ENCODE peak calls at places on chromosomes 6 and 20, in ten cellular contexts. One of them, this sample, is unnamed.

GRCh38 chr6:36443951-36444428 is 1.2 kb downstream of the KCTD20 start:
- DNase-seq in A673: peak
- DNase-seq in NCI-H1092 treated with DMSO at 0.1 percent for 48 hours: no peak
- DNase-seq in ureter: no peak
- DNase-seq in activated CD4-positive, CD25-positive, alpha-beta regulatory T cell: no peak
- DNase-seq in progenitor cell of endocrine pancreas: no peak
- DNase-seq in HT1080: peak
- DNase-seq in breast epithelium: no peak
- DNase-seq in choroid plexus epithelial cell: peak
- DNase-seq in activated naive CD8-positive, alpha-beta T cell treated with anti-CD3 and anti-CD28 coated beads, Interleukin-2, amount 50 U/mL, for 16 hours: no peak
- DNase-seq in this sample: peak

GRCh38 chr20:47674686-47675085 is 110.6 kb downstream of the SULF2 start:
- DNase-seq in A673: no peak
- DNase-seq in NCI-H1092 treated with DMSO at 0.1 percent for 48 hours: no peak
- DNase-seq in ureter: no peak
- DNase-seq in activated CD4-positive, CD25-positive, alpha-beta regulatory T cell: no peak
- DNase-seq in progenitor cell of endocrine pancreas: no peak
- DNase-seq in HT1080: no peak
- DNase-seq in breast epithelium: no peak
- DNase-seq in choroid plexus epithelial cell: no peak
- DNase-seq in activated naive CD8-positive, alpha-beta T cell treated with anti-CD3 and anti-CD28 coated beads, Interleukin-2, amount 50 U/mL, for 16 hours: no peak
- DNase-seq in this sample: no peak

GRCh38 chr6:39983193-39983592 is 48.9 kb upstream of the MOCS1 start:
- DNase-seq in A673: no peak
- DNase-seq in NCI-H1092 treated with DMSO at 0.1 percent for 48 hours: no peak
- DNase-seq in ureter: no peak
- DNase-seq in activated CD4-positive, CD25-positive, alpha-beta regulatory T cell: no peak
- DNase-seq in progenitor cell of endocrine pancreas: no peak
- DNase-seq in HT1080: no peak
- DNase-seq in breast epithelium: no peak
- DNase-seq in choroid plexus epithelial cell: no peak
- DNase-seq in activated naive CD8-positive, alpha-beta T cell treated with anti-CD3 and anti-CD28 coated beads, Interleukin-2, amount 50 U/mL, for 16 hours: no peak
- DNase-seq in this sample: no peak

GRCh38 chr20:47527004-47527800 is 25.5 kb downstream of the NCOA3 start:
- DNase-seq in A673: no peak
- DNase-seq in NCI-H1092 treated with DMSO at 0.1 percent for 48 hours: no peak
- DNase-seq in ureter: no peak
- DNase-seq in activated CD4-positive, CD25-positive, alpha-beta regulatory T cell: no peak
- DNase-seq in progenitor cell of endocrine pancreas: no peak
- DNase-seq in HT1080: no peak
- DNase-seq in breast epithelium: no peak
- DNase-seq in choroid plexus epithelial cell: no peak
- DNase-seq in activated naive CD8-positive, alpha-beta T cell treated with anti-CD3 and anti-CD28 coated beads, Interleukin-2, amount 50 U/mL, for 16 hours: no peak
- DNase-seq in this sample: no peak

GRCh38 chr20:14991023-14991422 is 653.6 kb upstream of the FLRT3 start:
- DNase-seq in A673: no peak
- DNase-seq in NCI-H1092 treated with DMSO at 0.1 percent for 48 hours: no peak
- DNase-seq in ureter: no peak
- DNase-seq in activated CD4-positive, CD25-positive, alpha-beta regulatory T cell: no peak
- DNase-seq in progenitor cell of endocrine pancreas: no peak
- DNase-seq in HT1080: peak
- DNase-seq in breast epithelium: no peak
- DNase-seq in choroid plexus epithelial cell: peak
- DNase-seq in activated naive CD8-positive, alpha-beta T cell treated with anti-CD3 and anti-CD28 coated beads, Interleukin-2, amount 50 U/mL, for 16 hours: no peak
- DNase-seq in this sample: no peak

GRCh38 chr6:122803056-122803695 is 14.1 kb downstream of the SMPDL3A start:
- DNase-seq in A673: peak
- DNase-seq in NCI-H1092 treated with DMSO at 0.1 percent for 48 hours: no peak
- DNase-seq in ureter: no peak
- DNase-seq in activated CD4-positive, CD25-positive, alpha-beta regulatory T cell: no peak
- DNase-seq in progenitor cell of endocrine pancreas: no peak
- DNase-seq in HT1080: no peak
- DNase-seq in breast epithelium: no peak
- DNase-seq in choroid plexus epithelial cell: peak
- DNase-seq in activated naive CD8-positive, alpha-beta T cell treated with anti-CD3 and anti-CD28 coated beads, Interleukin-2, amount 50 U/mL, for 16 hours: no peak
- DNase-seq in this sample: no peak

GRCh38 chr20:14498809-14499208 is 161.4 kb upstream of the FLRT3 start:
- DNase-seq in A673: no peak
- DNase-seq in NCI-H1092 treated with DMSO at 0.1 percent for 48 hours: peak
- DNase-seq in ureter: no peak
- DNase-seq in activated CD4-positive, CD25-positive, alpha-beta regulatory T cell: no peak
- DNase-seq in progenitor cell of endocrine pancreas: no peak
- DNase-seq in HT1080: no peak
- DNase-seq in breast epithelium: no peak
- DNase-seq in choroid plexus epithelial cell: peak
- DNase-seq in activated naive CD8-positive, alpha-beta T cell treated with anti-CD3 and anti-CD28 coated beads, Interleukin-2, amount 50 U/mL, for 16 hours: no peak
- DNase-seq in this sample: peak

GRCh38 chr6:7108964-7109836 is 1.4 kb downstream of the RREB1 start:
- DNase-seq in A673: peak
- DNase-seq in NCI-H1092 treated with DMSO at 0.1 percent for 48 hours: no peak
- DNase-seq in ureter: peak
- DNase-seq in activated CD4-positive, CD25-positive, alpha-beta regulatory T cell: no peak
- DNase-seq in progenitor cell of endocrine pancreas: peak
- DNase-seq in HT1080: peak
- DNase-seq in breast epithelium: peak
- DNase-seq in choroid plexus epithelial cell: peak
- DNase-seq in activated naive CD8-positive, alpha-beta T cell treated with anti-CD3 and anti-CD28 coated beads, Interleukin-2, amount 50 U/mL, for 16 hours: no peak
- DNase-seq in this sample: no peak

GRCh38 chr6:134537146-134537555 is 219.2 kb upstream of the SGK1 start:
- DNase-seq in A673: peak
- DNase-seq in NCI-H1092 treated with DMSO at 0.1 percent for 48 hours: no peak
- DNase-seq in ureter: no peak
- DNase-seq in activated CD4-positive, CD25-positive, alpha-beta regulatory T cell: no peak
- DNase-seq in progenitor cell of endocrine pancreas: no peak
- DNase-seq in HT1080: peak
- DNase-seq in breast epithelium: no peak
- DNase-seq in choroid plexus epithelial cell: peak
- DNase-seq in activated naive CD8-positive, alpha-beta T cell treated with anti-CD3 and anti-CD28 coated beads, Interleukin-2, amount 50 U/mL, for 16 hours: no peak
- DNase-seq in this sample: no peak

GRCh38 chr6:1143655-1144054 is 168.2 kb upstream of the FOXQ1 start:
- DNase-seq in A673: no peak
- DNase-seq in NCI-H1092 treated with DMSO at 0.1 percent for 48 hours: no peak
- DNase-seq in ureter: no peak
- DNase-seq in activated CD4-positive, CD25-positive, alpha-beta regulatory T cell: no peak
- DNase-seq in progenitor cell of endocrine pancreas: no peak
- DNase-seq in HT1080: no peak
- DNase-seq in breast epithelium: no peak
- DNase-seq in choroid plexus epithelial cell: peak
- DNase-seq in activated naive CD8-positive, alpha-beta T cell treated with anti-CD3 and anti-CD28 coated beads, Interleukin-2, amount 50 U/mL, for 16 hours: no peak
- DNase-seq in this sample: no peak

GRCh38 chr20:57857969-57858368 is 148.2 kb upstream of the PMEPA1 start:
- DNase-seq in A673: no peak
- DNase-seq in NCI-H1092 treated with DMSO at 0.1 percent for 48 hours: no peak
- DNase-seq in ureter: no peak
- DNase-seq in activated CD4-positive, CD25-positive, alpha-beta regulatory T cell: no peak
- DNase-seq in progenitor cell of endocrine pancreas: no peak
- DNase-seq in HT1080: no peak
- DNase-seq in breast epithelium: no peak
- DNase-seq in choroid plexus epithelial cell: no peak
- DNase-seq in activated naive CD8-positive, alpha-beta T cell treated with anti-CD3 and anti-CD28 coated beads, Interleukin-2, amount 50 U/mL, for 16 hours: no peak
- DNase-seq in this sample: no peak

GRCh38 chr6:87645080-87645479 is 55.1 kb downstream of the ORC3 start:
- DNase-seq in A673: no peak
- DNase-seq in NCI-H1092 treated with DMSO at 0.1 percent for 48 hours: no peak
- DNase-seq in ureter: no peak
- DNase-seq in activated CD4-positive, CD25-positive, alpha-beta regulatory T cell: no peak
- DNase-seq in progenitor cell of endocrine pancreas: no peak
- DNase-seq in HT1080: no peak
- DNase-seq in breast epithelium: no peak
- DNase-seq in choroid plexus epithelial cell: no peak
- DNase-seq in activated naive CD8-positive, alpha-beta T cell treated with anti-CD3 and anti-CD28 coated beads, Interleukin-2, amount 50 U/mL, for 16 hours: no peak
- DNase-seq in this sample: no peak

GRCh38 chr20:39986231-39986904 is 702.7 kb downstream of the MAFB start:
- DNase-seq in A673: peak
- DNase-seq in NCI-H1092 treated with DMSO at 0.1 percent for 48 hours: peak
- DNase-seq in ureter: peak
- DNase-seq in activated CD4-positive, CD25-positive, alpha-beta regulatory T cell: no peak
- DNase-seq in progenitor cell of endocrine pancreas: no peak
- DNase-seq in HT1080: peak
- DNase-seq in breast epithelium: peak
- DNase-seq in choroid plexus epithelial cell: peak
- DNase-seq in activated naive CD8-positive, alpha-beta T cell treated with anti-CD3 and anti-CD28 coated beads, Interleukin-2, amount 50 U/mL, for 16 hours: no peak
- DNase-seq in this sample: no peak

GRCh38 chr6:166307981-166308768 is at the start of gene PRR18:
- DNase-seq in A673: no peak
- DNase-seq in NCI-H1092 treated with DMSO at 0.1 percent for 48 hours: peak
- DNase-seq in ureter: no peak
- DNase-seq in activated CD4-positive, CD25-positive, alpha-beta regulatory T cell: no peak
- DNase-seq in progenitor cell of endocrine pancreas: peak
- DNase-seq in HT1080: no peak
- DNase-seq in breast epithelium: no peak
- DNase-seq in choroid plexus epithelial cell: no peak
- DNase-seq in activated naive CD8-positive, alpha-beta T cell treated with anti-CD3 and anti-CD28 coated beads, Interleukin-2, amount 50 U/mL, for 16 hours: no peak
- DNase-seq in this sample: no peak

This sample was measured in NCI-H526.